ENCODE peak calls at places on chromosome 1, in ten cellular contexts. One of them, this sample, is unnamed.

GRCh38 chr1:30106125-30106524 is 617.3 kb downstream of the MATN1 start:
- DNase-seq in retinal pigment epithelial cell: no peak
- DNase-seq in epithelial cell of esophagus: peak; percentile 18
- DNase-seq in SJSA1: peak; percentile 70
- DNase-seq in SK-MEL-5: peak; percentile 57
- DNase-seq in natural killer cell treated with Interleukin-12 subunit alpha and Interleukin-12 subunit beta and Interleukin-15 and Interleukin-18, amount 100 ng/mL, for 72 hours: no peak
- DNase-seq in CD4-positive, CD25-positive, alpha-beta regulatory T cell: no peak
- DNase-seq in mammary epithelial cell: no peak
- DNase-seq in T1000: no peak
- DNase-seq in SW480: peak; percentile 41
- DNase-seq in this sample: no peak

GRCh38 chr1:236862615-236863211 is 67.6 kb downstream of the MTR start:
- DNase-seq in epithelial cell of esophagus: no peak
- DNase-seq in SW480: no peak
- DNase-seq in SK-MEL-5: no peak
- DNase-seq in retinal pigment epithelial cell: no peak
- DNase-seq in CD4-positive, CD25-positive, alpha-beta regulatory T cell: no peak
- DNase-seq in T1000: no peak
- DNase-seq in SJSA1: no peak
- DNase-seq in natural killer cell treated with Interleukin-12 subunit alpha and Interleukin-12 subunit beta and Interleukin-15 and Interleukin-18, amount 100 ng/mL, for 72 hours: no peak
- DNase-seq in mammary epithelial cell: no peak
- DNase-seq in this sample: no peak

GRCh38 chr1:218164111-218164929 is 120.8 kb upstream of the RRP15 start:
- DNase-seq in mammary epithelial cell: peak; percentile 8
- DNase-seq in T1000: peak; percentile 64
- DNase-seq in natural killer cell treated with Interleukin-12 subunit alpha and Interleukin-12 subunit beta and Interleukin-15 and Interleukin-18, amount 100 ng/mL, for 72 hours: no peak
- DNase-seq in CD4-positive, CD25-positive, alpha-beta regulatory T cell: peak; percentile 11
- DNase-seq in SK-MEL-5: peak; percentile 71
- DNase-seq in retinal pigment epithelial cell: no peak
- DNase-seq in epithelial cell of esophagus: peak; percentile 25
- DNase-seq in SW480: peak; percentile 37
- DNase-seq in SJSA1: peak; percentile 44
- DNase-seq in this sample: peak; percentile 3

GRCh38 chr1:172909606-172910326 is 141.0 kb downstream of the TNFSF18 start:
- DNase-seq in epithelial cell of esophagus: peak; percentile 53
- DNase-seq in natural killer cell treated with Interleukin-12 subunit alpha and Interleukin-12 subunit beta and Interleukin-15 and Interleukin-18, amount 100 ng/mL, for 72 hours: no peak
- DNase-seq in SW480: no peak
- DNase-seq in T1000: peak; percentile 15
- DNase-seq in SK-MEL-5: no peak
- DNase-seq in retinal pigment epithelial cell: no peak
- DNase-seq in CD4-positive, CD25-positive, alpha-beta regulatory T cell: no peak
- DNase-seq in mammary epithelial cell: peak; percentile 75
- DNase-seq in SJSA1: peak; percentile 87
- DNase-seq in this sample: no peak

GRCh38 chr1:27338751-27339150 is 3.1 kb upstream of the SYTL1 start:
- DNase-seq in SK-MEL-5: no peak
- DNase-seq in CD4-positive, CD25-positive, alpha-beta regulatory T cell: no peak
- DNase-seq in SJSA1: no peak
- DNase-seq in mammary epithelial cell: no peak
- DNase-seq in SW480: no peak
- DNase-seq in retinal pigment epithelial cell: no peak
- DNase-seq in T1000: no peak
- DNase-seq in natural killer cell treated with Interleukin-12 subunit alpha and Interleukin-12 subunit beta and Interleukin-15 and Interleukin-18, amount 100 ng/mL, for 72 hours: no peak
- DNase-seq in epithelial cell of esophagus: no peak
- DNase-seq in this sample: no peak

GRCh38 chr1:49048188-49048587 is 271.5 kb upstream of the BEND5 start:
- DNase-seq in SJSA1: no peak
- DNase-seq in T1000: no peak
- DNase-seq in CD4-positive, CD25-positive, alpha-beta regulatory T cell: no peak
- DNase-seq in SW480: no peak
- DNase-seq in epithelial cell of esophagus: no peak
- DNase-seq in retinal pigment epithelial cell: no peak
- DNase-seq in SK-MEL-5: no peak
- DNase-seq in natural killer cell treated with Interleukin-12 subunit alpha and Interleukin-12 subunit beta and Interleukin-15 and Interleukin-18, amount 100 ng/mL, for 72 hours: no peak
- DNase-seq in mammary epithelial cell: no peak
- DNase-seq in this sample: no peak

GRCh38 chr1:225911207-225912130 is 12.6 kb downstream of the PYCR2 start:
- DNase-seq in SK-MEL-5: no peak
- DNase-seq in SJSA1: peak; percentile 64
- DNase-seq in mammary epithelial cell: no peak
- DNase-seq in natural killer cell treated with Interleukin-12 subunit alpha and Interleukin-12 subunit beta and Interleukin-15 and Interleukin-18, amount 100 ng/mL, for 72 hours: no peak
- DNase-seq in T1000: no peak
- DNase-seq in retinal pigment epithelial cell: no peak
- DNase-seq in SW480: no peak
- DNase-seq in epithelial cell of esophagus: peak; percentile 41
- DNase-seq in CD4-positive, CD25-positive, alpha-beta regulatory T cell: peak; percentile 72
- DNase-seq in this sample: peak; percentile 74

GRCh38 chr1:32336963-32337675 is 1.1 kb upstream of the MARCKSL1 start:
- DNase-seq in CD4-positive, CD25-positive, alpha-beta regulatory T cell: peak; percentile 33
- DNase-seq in SJSA1: peak; percentile 54
- DNase-seq in SW480: no peak
- DNase-seq in SK-MEL-5: no peak
- DNase-seq in T1000: peak; percentile 45
- DNase-seq in mammary epithelial cell: peak; percentile 87
- DNase-seq in epithelial cell of esophagus: peak; percentile 46
- DNase-seq in natural killer cell treated with Interleukin-12 subunit alpha and Interleukin-12 subunit beta and Interleukin-15 and Interleukin-18, amount 100 ng/mL, for 72 hours: peak; percentile 90
- DNase-seq in retinal pigment epithelial cell: no peak
- DNase-seq in this sample: peak; percentile 79

GRCh38 chr1:75083848-75084514 is 50.2 kb upstream of the LHX8 start:
- DNase-seq in CD4-positive, CD25-positive, alpha-beta regulatory T cell: no peak
- DNase-seq in retinal pigment epithelial cell: no peak
- DNase-seq in T1000: peak; percentile 9
- DNase-seq in SJSA1: peak; percentile 87
- DNase-seq in epithelial cell of esophagus: peak; percentile 82
- DNase-seq in SW480: peak; percentile 18
- DNase-seq in SK-MEL-5: no peak
- DNase-seq in natural killer cell treated with Interleukin-12 subunit alpha and Interleukin-12 subunit beta and Interleukin-15 and Interleukin-18, amount 100 ng/mL, for 72 hours: no peak
- DNase-seq in mammary epithelial cell: peak; percentile 70
- DNase-seq in this sample: no peak

GRCh38 chr1:112058815-112059450 is 69.5 kb upstream of the KCND3 start:
- DNase-seq in SK-MEL-5: peak; percentile 33
- DNase-seq in T1000: no peak
- DNase-seq in CD4-positive, CD25-positive, alpha-beta regulatory T cell: no peak
- DNase-seq in SW480: peak; percentile 2
- DNase-seq in epithelial cell of esophagus: peak; percentile 10
- DNase-seq in SJSA1: no peak
- DNase-seq in retinal pigment epithelial cell: no peak
- DNase-seq in natural killer cell treated with Interleukin-12 subunit alpha and Interleukin-12 subunit beta and Interleukin-15 and Interleukin-18, amount 100 ng/mL, for 72 hours: no peak
- DNase-seq in mammary epithelial cell: peak; percentile 38
- DNase-seq in this sample: no peak

GRCh38 chr1:67560580-67561285 is 124.3 kb upstream of the GADD45A start:
- DNase-seq in natural killer cell treated with Interleukin-12 subunit alpha and Interleukin-12 subunit beta and Interleukin-15 and Interleukin-18, amount 100 ng/mL, for 72 hours: no peak
- DNase-seq in mammary epithelial cell: no peak
- DNase-seq in epithelial cell of esophagus: peak; percentile 60
- DNase-seq in SJSA1: no peak
- DNase-seq in T1000: no peak
- DNase-seq in CD4-positive, CD25-positive, alpha-beta regulatory T cell: no peak
- DNase-seq in retinal pigment epithelial cell: no peak
- DNase-seq in SW480: no peak
- DNase-seq in SK-MEL-5: no peak
- DNase-seq in this sample: no peak

GRCh38 chr1:157540852-157541251 is 11.5 kb downstream of the FCRL5 start:
- DNase-seq in mammary epithelial cell: peak; percentile 52
- DNase-seq in SW480: no peak
- DNase-seq in SJSA1: no peak
- DNase-seq in natural killer cell treated with Interleukin-12 subunit alpha and Interleukin-12 subunit beta and Interleukin-15 and Interleukin-18, amount 100 ng/mL, for 72 hours: no peak
- DNase-seq in retinal pigment epithelial cell: no peak
- DNase-seq in CD4-positive, CD25-positive, alpha-beta regulatory T cell: no peak
- DNase-seq in SK-MEL-5: no peak
- DNase-seq in epithelial cell of esophagus: peak; percentile 3
- DNase-seq in T1000: no peak
- DNase-seq in this sample: no peak

GRCh38 chr1:36088577-36089392 is at the start of gene ADPRS:
- DNase-seq in epithelial cell of esophagus: peak; percentile 91
- DNase-seq in natural killer cell treated with Interleukin-12 subunit alpha and Interleukin-12 subunit beta and Interleukin-15 and Interleukin-18, amount 100 ng/mL, for 72 hours: peak; percentile 95
- DNase-seq in SJSA1: peak; percentile 88
- DNase-seq in T1000: peak; percentile 88
- DNase-seq in SW480: peak; percentile 89
- DNase-seq in CD4-positive, CD25-positive, alpha-beta regulatory T cell: peak; percentile 94
- DNase-seq in retinal pigment epithelial cell: peak; percentile 66
- DNase-seq in mammary epithelial cell: peak; percentile 83
- DNase-seq in SK-MEL-5: peak; percentile 83
- DNase-seq in this sample: peak; percentile 90

GRCh38 chr1:51989582-51990477 is 670 bp downstream of the RAB3B start:
- DNase-seq in retinal pigment epithelial cell: no peak
- DNase-seq in CD4-positive, CD25-positive, alpha-beta regulatory T cell: no peak
- DNase-seq in SK-MEL-5: no peak
- DNase-seq in mammary epithelial cell: no peak
- DNase-seq in natural killer cell treated with Interleukin-12 subunit alpha and Interleukin-12 subunit beta and Interleukin-15 and Interleukin-18, amount 100 ng/mL, for 72 hours: no peak
- DNase-seq in SW480: no peak
- DNase-seq in epithelial cell of esophagus: no peak
- DNase-seq in T1000: no peak
- DNase-seq in SJSA1: no peak
- DNase-seq in this sample: no peak

GRCh38 chr1:56617141-56617540 is 28.0 kb upstream of the PRKAA2 start:
- DNase-seq in SW480: peak; percentile 9
- DNase-seq in mammary epithelial cell: peak; percentile 4
- DNase-seq in T1000: no peak
- DNase-seq in retinal pigment epithelial cell: no peak
- DNase-seq in epithelial cell of esophagus: peak; percentile 74
- DNase-seq in natural killer cell treated with Interleukin-12 subunit alpha and Interleukin-12 subunit beta and Interleukin-15 and Interleukin-18, amount 100 ng/mL, for 72 hours: no peak
- DNase-seq in CD4-positive, CD25-positive, alpha-beta regulatory T cell: no peak
- DNase-seq in SJSA1: no peak
- DNase-seq in SK-MEL-5: peak; percentile 14
- DNase-seq in this sample: no peak

GRCh38 chr1:1894354-1895049 is 3.6 kb upstream of the GNB1 start:
- DNase-seq in retinal pigment epithelial cell: no peak
- DNase-seq in SW480: no peak
- DNase-seq in SJSA1: no peak
- DNase-seq in SK-MEL-5: no peak
- DNase-seq in mammary epithelial cell: no peak
- DNase-seq in epithelial cell of esophagus: no peak
- DNase-seq in CD4-positive, CD25-positive, alpha-beta regulatory T cell: peak; percentile 44
- DNase-seq in natural killer cell treated with Interleukin-12 subunit alpha and Interleukin-12 subunit beta and Interleukin-15 and Interleukin-18, amount 100 ng/mL, for 72 hours: no peak
- DNase-seq in T1000: no peak
- DNase-seq in this sample: no peak

GRCh38 chr1:5725406-5725805 is 266.8 kb downstream of the NPHP4 start:
- DNase-seq in retinal pigment epithelial cell: no peak
- DNase-seq in CD4-positive, CD25-positive, alpha-beta regulatory T cell: no peak
- DNase-seq in SK-MEL-5: no peak
- DNase-seq in epithelial cell of esophagus: no peak
- DNase-seq in mammary epithelial cell: no peak
- DNase-seq in SW480: no peak
- DNase-seq in natural killer cell treated with Interleukin-12 subunit alpha and Interleukin-12 subunit beta and Interleukin-15 and Interleukin-18, amount 100 ng/mL, for 72 hours: peak; percentile 51
- DNase-seq in SJSA1: no peak
- DNase-seq in T1000: no peak
- DNase-seq in this sample: no peak

GRCh38 chr1:165742194-165742593 is 26.5 kb downstream of the TMCO1 start:
- DNase-seq in mammary epithelial cell: no peak
- DNase-seq in retinal pigment epithelial cell: no peak
- DNase-seq in natural killer cell treated with Interleukin-12 subunit alpha and Interleukin-12 subunit beta and Interleukin-15 and Interleukin-18, amount 100 ng/mL, for 72 hours: no peak
- DNase-seq in SK-MEL-5: no peak
- DNase-seq in SW480: no peak
- DNase-seq in epithelial cell of esophagus: no peak
- DNase-seq in T1000: no peak
- DNase-seq in SJSA1: no peak
- DNase-seq in CD4-positive, CD25-positive, alpha-beta regulatory T cell: no peak
- DNase-seq in this sample: no peak

GRCh38 chr1:9960705-9961562 is 17.7 kb downstream of the NMNAT1 start:
- DNase-seq in SW480: peak; percentile 13
- DNase-seq in CD4-positive, CD25-positive, alpha-beta regulatory T cell: no peak
- DNase-seq in retinal pigment epithelial cell: no peak
- DNase-seq in mammary epithelial cell: no peak
- DNase-seq in T1000: no peak
- DNase-seq in epithelial cell of esophagus: no peak
- DNase-seq in SK-MEL-5: no peak
- DNase-seq in natural killer cell treated with Interleukin-12 subunit alpha and Interleukin-12 subunit beta and Interleukin-15 and Interleukin-18, amount 100 ng/mL, for 72 hours: no peak
- DNase-seq in SJSA1: no peak
- DNase-seq in this sample: peak; percentile 69